ENCODE peak calls at places on chromosomes 3 and 15, in seven cellular contexts. L is cardiac muscle cell, W is ovary, I is psoas muscle, O is IMR-90, B is lower lobe of right lung, C is osteoblast. H is an unnamed sample. For H3K4me1, the result is how much of the 10 kb centered on the place peaks cover.

GRCh38 chr3:23999012-23999641 is 54.0 kb downstream of the NR1D2 start:
- DNase-seq in W (peak), B (peak), I (peak), L (peak), C (peak), O (peak), H (peak)

GRCh38 chr15:61037031-61037430 is 192.1 kb downstream of the RORA start:
- DNase-seq in W (no peak), L (peak), O (no peak), I (no peak), C (no peak), B (no peak), H (no peak)

GRCh38 chr15:76332796-76333195 is 3.8 kb upstream of the ISL2 start:
- DNase-seq in W (no peak), I (no peak), O (no peak), B (no peak), L (no peak), C (no peak), H (no peak)

GRCh38 chr3:24305795-24306467 is 188.7 kb downstream of the THRB start:
- DNase-seq in I (no peak), O (no peak), W (no peak), B (no peak), C (no peak), L (peak), H (no peak)

GRCh38 chr15:61382927-61383326 is 153.8 kb upstream of the RORA start:
- DNase-seq in W (no peak), O (no peak), L (no peak), C (peak), B (no peak), I (no peak), H (no peak)

GRCh38 chr3:134445631-134446030 is 40.2 kb downstream of the ANAPC13 start:
- DNase-seq in C (no peak), B (no peak), I (no peak), L (peak), O (no peak), W (no peak), H (no peak)

GRCh38 chr3:15860014-15860934 is 62.5 kb upstream of the ANKRD28 start:
- DNase-seq in B (peak), O (peak), L (peak), W (peak), I (peak), C (peak), H (peak)

GRCh38 chr3:157145566-157145965 is 14.4 kb downstream of the CCNL1 start:
- DNase-seq in L (peak), I (no peak), C (no peak), B (no peak), W (no peak), O (no peak), H (no peak)

GRCh38 chr3:13135251-13135810 is 62.1 kb upstream of the IQSEC1 start:
- DNase-seq in B (peak), I (no peak), O (no peak), L (no peak), C (peak), W (no peak), H (peak)

GRCh38 chr3:150497956-150498355 is 48.3 kb downstream of the SERP1 start:
- DNase-seq in W (no peak), I (no peak), O (peak), C (peak), B (no peak), L (peak), H (no peak)

GRCh38 chr3:183099026-183099837 is at the start of gene MCCC1:
- DNase-seq in B (peak), L (peak), W (peak), I (peak), C (peak), O (peak), H (peak)

GRCh38 chr3:8658326-8659212 is 14.0 kb upstream of the SSUH2 start:
- DNase-seq in O (peak), C (no peak), W (peak), B (peak), L (peak), I (peak), H (peak)

GRCh38 chr3:56764184-56764583 is 37.6 kb downstream of the ARHGEF3 start:
- DNase-seq in C (no peak), O (no peak), I (no peak), B (no peak), W (no peak), L (no peak), H (no peak)

GRCh38 chr3:109921509-109921908 is 584.2 kb upstream of the DPPA4 start:
- DNase-seq in I (no peak), W (no peak), C (no peak), B (no peak), O (no peak), L (no peak), H (no peak)

GRCh38 chr15:63877713-63878271 is 44.0 kb upstream of the HERC1 start:
- DNase-seq in C (no peak), O (no peak), L (no peak), W (no peak), I (no peak), B (no peak), H (no peak)

GRCh38 chr3:195800240-195800639 is 11.5 kb downstream of the MUC4 start:
- DNase-seq in B (no peak), I (no peak), L (peak), W (no peak), C (peak), O (no peak), H (no peak)

GRCh38 chr3:39096775-39097174 is 10.7 kb downstream of the GORASP1 start:
- DNase-seq in I (no peak), L (peak), B (no peak), C (peak), O (peak), W (no peak), H (no peak)

GRCh38 chr3:141686477-141687280 is 51.4 kb upstream of the RNF7 start:
- DNase-seq in B (peak), L (peak), C (peak), O (peak), W (peak), I (peak), H (peak)

GRCh38 chr3:58009026-58009748 is 965 bp downstream of the FLNB start:
- DNase-seq in I (no peak), O (no peak), B (peak), C (peak), W (peak), L (no peak), H (peak)

GRCh38 chr3:119025390-119025789 is 9.3 kb downstream of the IGSF11 start:
- DNase-seq in W (no peak), C (no peak), L (no peak), B (no peak), O (no peak), I (no peak), H (no peak)

GRCh38 chr3:173826901-173827609 is 429.5 kb downstream of the NLGN1 start:
- DNase-seq in I (no peak), O (peak), L (peak), B (no peak), W (no peak), C (peak), H (no peak)

GRCh38 chr3:84666468-84666867 is 292.3 kb upstream of the CADM2 start:
- DNase-seq in I (no peak), C (no peak), O (no peak), W (no peak), L (no peak), B (no peak), H (no peak)

GRCh38 chr15:67504796-67505195 is 16.1 kb upstream of the C15orf61 start:
- DNase-seq in O (no peak), L (no peak), B (no peak), C (no peak), W (no peak), I (no peak), H (no peak)

GRCh38 chr3:81651139-81651538 is 110.3 kb downstream of the GBE1 start:
- DNase-seq in O (no peak), W (no peak), C (no peak), I (no peak), L (no peak), B (no peak), H (no peak)

GRCh38 chr3:34646911-34647465 is 848.6 kb downstream of the PDCD6IP start:
- DNase-seq in B (no peak), W (no peak), O (no peak), C (no peak), L (no peak), I (no peak), H (no peak)

GRCh38 chr15:33074942-33075341 is 119.6 kb downstream of the FMN1 start:
- DNase-seq in W (no peak), L (no peak), B (no peak), I (no peak), O (no peak), C (no peak), H (no peak)

GRCh38 chr3:30112904-30113484 is 493.4 kb upstream of the TGFBR2 start:
- DNase-seq in I (no peak), W (no peak), C (peak), L (peak), B (no peak), O (peak), H (no peak)

GRCh38 chr3:16090013-16090412 is 84.5 kb upstream of the GALNT15 start:
- DNase-seq in O (peak), W (no peak), B (no peak), L (peak), I (no peak), C (peak), H (no peak)

GRCh38 chr15:25455244-25455643 is 16.4 kb upstream of the UBE3A start:
- DNase-seq in C (no peak), O (no peak), B (no peak), L (no peak), I (no peak), W (no peak), H (no peak)

GRCh38 chr3:152258448-152259302 is 10.1 kb upstream of the MBNL1 start:
- DNase-seq in C (peak), W (peak), I (peak), L (peak), O (peak), B (peak), H (peak)

GRCh38 chr15:65653341-65653740 is 31.6 kb downstream of the SLC24A1 start:
- DNase-seq in C (peak), O (peak), L (no peak), I (no peak), W (no peak), B (no peak), H (no peak)

GRCh38 chr15:53837263-53837662 is 77.8 kb upstream of the WDR72 start:
- DNase-seq in C (no peak), B (peak), I (no peak), O (no peak), L (no peak), W (no peak), H (no peak)

DNA sequence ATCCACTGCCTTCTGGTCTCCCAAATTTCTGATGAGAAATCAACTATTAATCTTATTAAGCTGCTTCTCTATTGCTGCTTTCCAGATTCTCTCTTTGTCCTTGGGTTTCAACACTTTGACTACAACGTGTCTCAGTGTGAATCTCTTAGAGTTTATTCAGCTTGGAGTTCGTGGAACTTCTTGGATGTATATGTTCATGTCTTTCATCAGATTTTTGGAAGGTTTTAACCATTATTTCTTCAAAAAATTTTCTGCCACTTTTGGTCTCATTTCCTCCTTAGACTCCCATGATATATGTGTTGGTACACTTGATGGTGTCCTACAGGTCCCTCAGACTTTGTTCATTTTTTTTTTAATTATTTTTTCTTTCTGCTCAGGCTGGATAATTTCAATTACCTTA is 36.0 kb downstream of the TICRR start:
- DNase-seq in L (no peak), O (no peak), B (no peak), C (no peak), I (no peak), W (no peak), H (no peak)
- H3K27ac ChIP-seq in L (no peak), O (no peak), B (no peak), C (no peak), I (no peak), W (no peak), H (no peak)

DNA sequence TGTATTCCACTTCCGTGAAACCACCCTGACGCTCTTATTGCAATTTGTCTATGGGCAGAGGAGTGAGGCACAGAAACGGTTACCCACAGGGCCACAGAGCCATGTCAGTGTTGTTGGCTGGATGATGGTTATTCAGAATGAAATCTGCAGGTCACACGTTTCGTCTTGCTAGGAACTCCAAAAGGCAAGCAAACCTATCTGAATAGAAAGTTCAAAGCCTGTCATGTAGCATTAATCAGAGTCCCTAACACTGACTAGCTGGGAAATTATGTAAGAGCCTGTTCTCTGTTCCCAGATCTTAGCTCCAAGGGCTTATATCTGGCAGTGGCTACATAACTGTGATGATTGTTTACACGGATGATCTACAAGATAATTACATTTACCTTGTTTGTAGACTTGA is 1.3 kb downstream of the SYNPR start:
- DNase-seq in W (no peak), I (no peak), O (no peak), B (no peak), L (no peak), C (peak), H (no peak)
- H3K4me3 ChIP-seq in W (no peak), I (no peak), O (no peak), B (no peak), L (no peak), C (no peak), H (no peak)

DNA sequence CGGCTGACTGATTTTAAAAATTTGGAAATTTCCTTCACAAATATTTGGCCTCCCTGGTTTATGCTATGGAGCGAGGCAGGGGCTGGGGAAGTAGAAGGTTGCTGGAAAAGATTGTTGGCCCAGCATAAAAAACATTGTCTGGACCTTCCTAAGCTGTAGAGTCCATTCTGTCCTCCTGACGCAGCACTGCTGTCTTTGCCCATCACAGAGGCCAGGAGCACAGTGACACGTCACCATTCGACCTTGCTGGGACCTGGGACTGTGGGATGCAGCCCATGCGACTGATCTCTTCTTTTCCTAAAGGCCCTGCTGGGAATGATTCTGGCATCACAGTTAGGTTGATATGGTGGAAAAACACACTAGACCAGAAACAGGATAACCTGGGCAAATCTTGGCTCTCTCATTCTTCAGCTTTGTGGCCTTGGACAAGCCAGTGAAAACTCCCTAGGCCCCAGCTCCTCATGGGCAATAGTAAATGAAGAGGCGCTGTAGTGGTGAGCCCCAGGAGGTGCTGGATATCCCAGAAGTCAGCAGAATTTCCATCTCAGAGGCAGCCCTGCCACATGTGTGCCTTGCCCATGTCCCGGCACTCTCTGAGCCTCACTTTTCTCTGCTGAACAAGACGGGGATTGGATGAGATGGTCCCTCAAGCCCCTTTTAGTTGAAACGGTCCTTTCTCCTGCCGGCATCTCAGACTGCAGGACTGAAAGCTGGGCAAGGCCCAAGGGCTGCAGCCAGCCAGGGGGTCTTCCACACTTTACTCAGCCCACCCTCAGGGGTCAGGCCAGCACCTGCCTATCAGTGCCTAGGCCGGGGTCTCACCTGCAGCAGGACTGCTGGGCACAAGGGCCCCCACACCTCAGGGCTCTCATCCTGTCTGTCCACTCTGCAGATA is 69.6 kb downstream of the SENP2 start:
- DNase-seq in L (no peak), W (peak), B (no peak), O (no peak), I (no peak), C (no peak), H (no peak)
- H3K4me1 ChIP-seq in L (under half), W (under half), B (under half), O (under half), I (under half), C (half or more), H (under half)

GRCh38 chr3:44478055-44478468 is 592 bp upstream of the ZNF445 start:
- DNase-seq in I (no peak), C (peak), W (no peak), O (no peak), B (no peak), L (no peak), H (no peak)
- H3K27ac ChIP-seq in I (peak), C (peak), W (no peak), O (peak), B (no peak), L (peak), H (no peak)

GRCh38 chr15:51280838-51281237 is 57.6 kb downstream of the CYP19A1 start:
- DNase-seq in I (no peak), O (no peak), B (no peak), C (no peak), L (no peak), W (no peak), H (no peak)

GRCh38 chr15:51281368-51281967 is 56.9 kb downstream of the CYP19A1 start:
- DNase-seq in L (peak), I (peak), C (peak), B (peak), W (no peak), O (peak), H (peak)

GRCh38 chr15:51286816-51287215 is 51.6 kb downstream of the CYP19A1 start:
- DNase-seq in C (no peak), I (no peak), W (no peak), L (no peak), B (no peak), O (no peak), H (no peak)

GRCh38 chr15:51284871-51285270 is 53.5 kb downstream of the CYP19A1 start:
- DNase-seq in L (no peak), W (no peak), O (no peak), C (no peak), B (no peak), I (no peak), H (no peak)

DNA sequence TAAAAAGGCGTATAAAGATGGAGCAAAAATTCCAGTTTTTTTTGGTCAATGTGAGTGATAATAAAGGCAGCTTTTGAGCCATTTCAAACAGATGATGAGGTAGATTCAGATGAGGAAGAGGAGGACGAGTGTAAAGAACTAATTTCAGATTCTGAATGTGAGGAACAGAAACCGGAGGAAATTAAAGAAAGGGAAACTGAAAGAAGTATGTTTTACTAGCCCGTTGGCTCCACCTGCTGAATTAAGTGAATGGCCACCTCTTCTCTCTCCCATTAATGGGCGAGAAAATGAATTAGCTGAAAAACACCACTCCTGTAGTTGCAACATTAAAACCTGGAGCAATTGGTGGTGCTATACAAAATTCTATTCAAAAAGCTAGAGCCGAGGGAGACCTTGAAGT is 55.4 kb downstream of the CYP19A1 start:
- DNase-seq in C (no peak), B (no peak), L (no peak), O (no peak), I (no peak), W (no peak), H (no peak)
- H3K4me3 ChIP-seq in C (peak), B (no peak), L (no peak), O (no peak), I (no peak), W (no peak), H (no peak)

DNA sequence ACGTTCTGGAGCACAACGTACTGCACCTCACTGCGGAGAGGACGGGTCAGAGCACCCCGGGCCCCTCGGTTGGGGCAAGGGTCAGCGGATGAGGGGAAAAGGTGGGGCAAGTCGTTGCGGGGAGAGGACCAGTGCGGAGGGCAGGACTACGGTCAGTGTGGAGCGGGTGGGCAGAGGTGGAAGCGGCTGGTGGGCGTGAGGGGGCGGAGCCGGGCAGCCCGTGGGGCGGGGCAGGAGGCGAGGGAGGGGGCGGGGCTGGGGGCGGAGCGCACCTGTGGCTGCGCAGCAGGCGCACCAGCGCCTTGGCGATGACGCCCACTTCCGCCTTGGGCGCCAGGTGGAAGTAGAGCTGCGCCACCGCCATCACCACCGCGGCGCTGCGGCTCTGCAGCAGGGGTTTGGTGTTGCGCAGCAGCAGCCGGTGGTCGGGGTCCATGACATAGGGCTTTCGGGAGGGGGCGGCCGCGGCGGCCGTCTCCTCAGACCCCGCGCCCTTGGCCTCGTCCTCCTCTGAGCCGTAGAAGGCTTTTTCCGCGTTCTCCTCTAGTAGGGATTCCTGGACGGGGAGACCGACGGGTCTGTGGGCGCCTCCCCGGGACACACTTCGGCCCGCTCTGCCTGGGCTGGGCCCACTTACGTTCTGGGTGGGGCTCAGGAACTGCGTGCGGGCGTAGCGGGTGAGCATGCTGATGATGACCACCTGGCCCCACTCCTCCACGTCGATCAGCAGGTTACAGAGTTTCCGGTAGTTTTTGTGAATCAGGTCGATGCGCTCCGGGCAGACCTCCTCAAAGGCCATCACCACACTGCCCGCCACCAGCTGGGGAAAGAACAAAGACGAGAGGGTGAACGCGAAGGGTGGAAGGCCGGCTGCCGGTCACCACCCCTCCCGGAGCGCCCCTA is 29.2 kb downstream of the AP3B2 start:
- DNase-seq in C (peak), B (peak), I (peak), O (no peak), L (no peak), W (peak), H (peak)
- H3K4me1 ChIP-seq in C (under half), B (under half), I (under half), O (under half), L (under half), W (under half), H (under half)